ENCODE peak calls at places on chromosomes 1 and 21, in six cellular contexts. Q is H1, G is GM12891, N is K562, C is GM12878, I is HepG2. A is an unnamed sample.

GRCh38 chr1:25123551-25123950 is 108.8 kb downstream of the SYF2 start:
- DNase-seq in Q (no peak), G (no peak), N (no peak), C (no peak), I (no peak), A (no peak)

GRCh38 chr1:210715072-210715471 is 386.4 kb downstream of the HHAT start:
- DNase-seq in Q (no peak), G (no peak), N (no peak), C (no peak), I (no peak), A (no peak)

GRCh38 chr1:110312188-110313121 is 26.7 kb upstream of the RBM15 start:
- DNase-seq in Q (peak), G (peak), N (peak), C (peak), I (peak), A (peak)

GRCh38 chr1:112316254-112316653 is 79.8 kb upstream of the CTTNBP2NL start:
- DNase-seq in Q (no peak), G (no peak), N (no peak), C (no peak), I (no peak), A (no peak)

GRCh38 chr21:39874759-39875158 is 7.5 kb downstream of the PCP4 start:
- DNase-seq in Q (no peak), G (no peak), N (no peak), C (no peak), I (no peak), A (no peak)

GRCh38 chr1:59005491-59006308 is 221.9 kb upstream of the JUN start:
- DNase-seq in Q (no peak), G (no peak), N (no peak), C (no peak), I (no peak), A (no peak)

GRCh38 chr1:232853994-232854532 is 48.8 kb downstream of the MAP10 start:
- DNase-seq in Q (no peak), G (no peak), N (no peak), C (no peak), I (no peak), A (no peak)

GRCh38 chr1:155909894-155910293 is 1.3 kb downstream of the RIT1 start:
- DNase-seq in Q (no peak), G (no peak), N (no peak), C (no peak), I (no peak), A (no peak)

GRCh38 chr1:71918630-71919029 is 363.7 kb downstream of the NEGR1 start:
- DNase-seq in Q (no peak), G (no peak), N (no peak), C (no peak), I (no peak), A (no peak)

GRCh38 chr1:193589597-193590040 is 403.2 kb upstream of the B3GALT2 start:
- DNase-seq in Q (no peak), G (no peak), N (no peak), C (no peak), I (no peak), A (no peak)

GRCh38 chr1:217343907-217344306 is 287.0 kb downstream of the GPATCH2 start:
- DNase-seq in Q (no peak), G (no peak), N (no peak), C (no peak), I (no peak), A (no peak)

GRCh38 chr1:84665703-84666317 is 24.5 kb downstream of the SSX2IP start:
- DNase-seq in Q (no peak), G (no peak), N (no peak), C (no peak), I (no peak), A (no peak)

GRCh38 chr1:94012686-94013330 is 103.6 kb upstream of the GCLM start:
- DNase-seq in Q (no peak), G (no peak), N (no peak), C (no peak), I (no peak), A (no peak)

GRCh38 chr1:207825719-207826556 is 74.1 kb downstream of the CD46 start:
- DNase-seq in Q (no peak), G (peak), N (peak), C (peak), I (peak), A (peak)

GRCh38 chr1:18041685-18042355 is 65.8 kb upstream of the IGSF21 start:
- DNase-seq in Q (no peak), G (no peak), N (no peak), C (no peak), I (no peak), A (no peak)

GRCh38 chr1:168089979-168090337 is 46.8 kb downstream of the GPR161 start:
- DNase-seq in Q (no peak), G (no peak), N (no peak), C (no peak), I (no peak), A (no peak)

GRCh38 chr1:169240449-169241242 is 127.0 kb downstream of the NME7 start:
- DNase-seq in Q (no peak), G (no peak), N (no peak), C (no peak), I (no peak), A (no peak)

GRCh38 chr1:200530551-200531261 is 89.8 kb downstream of the KIF14 start:
- DNase-seq in Q (no peak), G (no peak), N (no peak), C (no peak), I (no peak), A (no peak)

GRCh38 chr1:78091886-78092285 is 46.1 kb downstream of the GIPC2 start:
- DNase-seq in Q (no peak), G (no peak), N (no peak), C (no peak), I (no peak), A (no peak)

GRCh38 chr1:226457307-226457712 is 49.4 kb upstream of the PARP1 start:
- DNase-seq in Q (peak), G (no peak), N (peak), C (no peak), I (no peak), A (no peak)

GRCh38 chr1:6962956-6963915 is 178.0 kb downstream of the CAMTA1 start:
- DNase-seq in Q (peak), G (peak), N (peak), C (peak), I (no peak), A (no peak)

DNA sequence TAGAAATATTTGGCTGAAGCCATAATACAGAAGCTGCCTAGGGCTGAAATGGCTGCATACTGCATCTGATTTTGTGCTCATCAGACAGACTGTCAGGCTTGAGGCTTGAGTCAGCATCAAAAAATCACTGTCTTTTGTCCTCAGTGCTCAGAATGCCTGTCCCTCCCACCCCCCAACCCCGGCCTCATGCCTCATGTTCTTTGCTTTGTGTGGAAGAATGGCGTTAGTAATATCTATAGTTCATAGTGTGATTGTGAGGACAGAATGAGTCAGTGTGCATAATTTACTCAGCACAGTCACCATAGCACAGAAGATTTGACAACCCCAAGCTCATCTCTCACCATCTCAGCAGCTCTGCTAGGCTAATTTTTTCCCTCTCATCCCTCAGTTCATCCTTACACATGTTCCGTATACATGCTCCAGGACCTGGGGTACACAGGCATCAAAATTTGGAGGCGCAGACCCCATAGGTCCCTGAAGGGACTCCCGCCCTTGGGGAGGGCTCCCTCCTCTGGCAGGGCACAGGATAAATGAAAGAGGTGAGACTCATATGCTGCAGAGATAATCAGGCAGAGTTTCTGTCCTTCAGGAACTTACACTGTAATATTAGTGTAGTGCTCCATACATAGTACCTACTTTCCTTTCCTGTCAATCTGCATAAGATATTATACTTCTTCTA is 159.1 kb upstream of the C8B start:
- DNase-seq in Q (no peak), G (no peak), N (no peak), C (no peak), I (no peak), A (no peak)
- TF ChIP-seq TAF1 in Q (no peak), G (no peak), N (no peak), C (no peak), I (no peak), A (no peak)

GRCh38 chr1:54542962-54543539 is 5.0 kb upstream of the ACOT11 start:
- DNase-seq in Q (no peak), G (no peak), N (peak), C (no peak), I (no peak), A (no peak)

GRCh38 chr1:54545916-54546635 is 2.0 kb upstream of the ACOT11 start:
- DNase-seq in Q (no peak), G (no peak), N (no peak), C (no peak), I (no peak), A (no peak)

GRCh38 chr1:54543729-54544496 is 4.1 kb upstream of the ACOT11 start:
- DNase-seq in Q (no peak), G (no peak), N (no peak), C (no peak), I (no peak), A (no peak)

GRCh38 chr1:54540891-54541290 is 7.1 kb upstream of the ACOT11 start:
- DNase-seq in Q (no peak), G (no peak), N (no peak), C (no peak), I (no peak), A (no peak)

DNA sequence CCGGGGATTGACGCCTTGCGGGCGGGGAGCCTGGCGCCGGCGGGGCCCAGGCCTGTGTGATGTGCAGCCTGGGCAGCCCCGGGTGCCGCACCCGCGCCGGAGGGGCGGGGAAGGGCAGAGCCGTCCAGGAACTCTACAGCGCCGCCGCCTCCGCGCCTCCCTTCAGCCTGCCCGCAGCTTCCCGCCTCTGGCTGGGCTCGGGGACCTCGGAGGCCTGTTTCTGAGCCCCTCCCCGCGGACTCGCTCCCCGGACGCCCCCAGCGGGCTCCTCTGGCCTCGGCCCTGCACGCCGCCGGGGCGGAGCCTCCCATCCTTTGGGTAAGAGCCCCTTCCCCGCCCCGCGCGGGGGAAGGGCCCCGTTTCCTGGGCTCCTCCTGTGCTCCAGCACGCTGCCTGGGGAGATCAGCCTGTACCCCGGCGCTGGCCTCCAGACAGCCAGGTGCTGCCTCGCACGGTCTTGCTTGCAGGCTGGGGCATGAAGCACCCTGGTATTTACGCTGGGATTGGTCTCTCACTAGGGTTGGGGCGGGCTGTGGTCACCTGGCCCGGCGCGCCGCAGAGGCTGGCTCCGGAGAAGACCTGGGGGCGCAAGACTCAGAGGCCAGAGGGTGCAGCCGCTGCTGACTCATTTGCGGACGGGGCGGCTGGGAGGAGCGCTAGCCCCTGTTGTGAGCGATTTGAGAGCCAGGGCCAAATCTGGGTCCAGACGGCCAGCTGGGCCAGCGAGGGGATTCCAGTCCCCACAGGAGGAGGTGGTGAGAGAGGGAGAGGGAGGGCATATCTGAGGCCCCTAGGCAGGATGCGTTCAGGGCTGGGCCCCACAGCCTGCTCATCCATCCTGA is 5.7 kb upstream of the ACOT11 start:
- DNase-seq in Q (peak), G (peak), N (peak), C (peak), I (peak), A (no peak)
- TF ChIP-seq POLR2AphosphoS5 in Q (no peak), G (no peak), N (no peak), C (no peak), I (peak), A (no peak)

GRCh38 chr1:150067184-150068182 is at the start of gene VPS45:
- DNase-seq in Q (peak), G (peak), N (peak), C (peak), I (peak), A (peak)
- TF ChIP-seq POLR2A in Q (no peak), G (peak), N (peak), C (peak), I (peak), A (peak)

GRCh38 chr1:161439280-161440232 is 65.7 kb upstream of the FCGR2A start:
- DNase-seq in Q (peak), G (peak), N (peak), C (no peak), I (no peak), A (peak)
- TF ChIP-seq TAF1 in Q (no peak), G (no peak), N (no peak), C (no peak), I (no peak), A (no peak)

GRCh38 chr1:14926818-14927555 is 226.6 kb upstream of the TMEM51 start:
- DNase-seq in Q (no peak), G (no peak), N (no peak), C (no peak), I (peak), A (no peak)

GRCh38 chr1:14925336-14926136 is 228.0 kb upstream of the TMEM51 start:
- DNase-seq in Q (no peak), G (no peak), N (no peak), C (no peak), I (no peak), A (no peak)

GRCh38 chr1:14924012-14924452 is 229.5 kb upstream of the TMEM51 start:
- DNase-seq in Q (no peak), G (peak), N (peak), C (no peak), I (no peak), A (peak)

GRCh38 chr1:14924455-14925325 is 228.9 kb upstream of the TMEM51 start:
- DNase-seq in Q (no peak), G (peak), N (peak), C (no peak), I (no peak), A (peak)

DNA sequence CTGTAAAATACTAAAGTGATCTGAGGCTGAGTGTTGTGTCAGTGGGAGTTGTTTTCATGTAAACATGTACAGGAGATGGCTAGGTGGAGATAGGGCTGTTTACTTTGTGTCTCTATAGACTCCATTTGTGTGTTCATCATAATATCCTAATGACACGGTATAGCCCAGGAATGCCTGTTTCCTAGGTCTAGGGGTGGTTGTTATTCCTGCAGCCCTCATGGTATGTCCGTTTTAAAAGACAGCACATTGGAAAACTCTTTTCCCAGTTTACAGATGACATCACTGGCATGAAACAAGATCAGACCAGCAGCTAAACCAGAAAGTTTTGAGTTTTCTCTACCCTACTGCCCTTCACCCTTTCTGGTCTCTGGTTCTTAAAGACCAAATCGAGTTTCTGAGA is 227.3 kb upstream of the TMEM51 start:
- DNase-seq in Q (no peak), G (no peak), N (no peak), C (no peak), I (no peak), A (no peak)
- TF ChIP-seq POLR2AphosphoS5 in Q (no peak), G (no peak), N (no peak), C (no peak), I (no peak), A (no peak)

DNA sequence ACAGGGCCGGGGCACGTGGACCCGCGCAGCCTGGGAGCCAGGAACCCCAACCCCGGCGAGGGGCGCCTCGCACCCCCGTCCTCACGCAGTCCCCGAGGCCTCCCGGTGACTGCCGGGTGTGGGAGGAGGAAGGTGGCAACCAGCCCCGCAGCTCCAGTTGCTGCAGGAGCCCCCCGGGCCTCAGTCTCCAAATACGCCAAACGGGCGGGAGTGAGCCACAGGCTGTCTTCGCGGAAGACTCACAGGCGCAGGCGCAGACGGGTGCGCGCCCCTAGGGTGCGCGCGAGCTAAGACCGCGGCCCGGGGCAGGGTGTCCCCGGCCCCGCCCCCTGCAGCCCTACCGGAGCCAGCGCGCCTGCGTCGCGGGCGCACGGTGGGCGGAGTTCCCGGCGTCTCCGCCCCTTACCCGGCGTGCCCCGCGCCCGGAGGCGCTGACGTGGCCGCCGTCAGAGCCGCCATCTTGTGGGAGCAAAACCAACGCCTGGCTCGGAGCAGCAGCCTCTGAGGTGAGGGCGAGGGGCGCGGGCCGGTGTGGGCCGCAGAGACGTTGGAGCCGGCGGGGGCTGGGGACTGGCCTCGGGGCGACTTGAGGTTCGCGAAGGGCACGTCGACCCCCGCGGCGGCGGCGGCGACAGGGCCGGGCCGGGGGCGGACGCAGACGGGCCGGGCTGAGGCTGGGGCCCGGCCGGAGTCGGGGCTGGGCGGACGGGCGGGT is at the start of gene ARF1:
- DNase-seq in Q (peak), G (peak), N (peak), C (peak), I (peak), A (peak)
- TF ChIP-seq POLR2A in Q (peak), G (peak), N (peak), C (peak), I (peak), A (peak)

DNA sequence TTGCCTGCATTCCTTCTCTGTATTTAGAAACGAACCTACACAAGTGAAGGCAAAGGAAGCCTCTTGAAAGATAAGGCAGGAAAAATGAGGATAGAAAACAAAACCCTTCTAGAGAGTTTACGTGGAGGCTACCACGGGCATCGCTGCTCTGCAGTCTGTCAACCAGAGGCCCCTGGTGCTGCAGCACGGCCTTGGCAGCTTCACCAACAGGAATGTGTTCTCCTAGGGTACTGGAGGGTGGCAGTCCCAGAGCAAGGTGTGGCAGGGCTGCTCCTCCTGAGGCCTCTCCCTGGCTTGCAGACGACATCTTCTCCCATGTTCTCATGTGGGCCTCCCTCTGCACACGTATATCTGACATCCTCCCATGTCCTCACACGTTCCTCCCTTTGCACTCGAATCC is 57.6 kb upstream of the SAMD11 start:
- DNase-seq in Q (no peak), G (no peak), N (no peak), C (no peak), I (no peak), A (no peak)
- TF ChIP-seq TAF1 in Q (no peak), G (no peak), N (no peak), C (no peak), I (no peak), A (no peak)

DNA sequence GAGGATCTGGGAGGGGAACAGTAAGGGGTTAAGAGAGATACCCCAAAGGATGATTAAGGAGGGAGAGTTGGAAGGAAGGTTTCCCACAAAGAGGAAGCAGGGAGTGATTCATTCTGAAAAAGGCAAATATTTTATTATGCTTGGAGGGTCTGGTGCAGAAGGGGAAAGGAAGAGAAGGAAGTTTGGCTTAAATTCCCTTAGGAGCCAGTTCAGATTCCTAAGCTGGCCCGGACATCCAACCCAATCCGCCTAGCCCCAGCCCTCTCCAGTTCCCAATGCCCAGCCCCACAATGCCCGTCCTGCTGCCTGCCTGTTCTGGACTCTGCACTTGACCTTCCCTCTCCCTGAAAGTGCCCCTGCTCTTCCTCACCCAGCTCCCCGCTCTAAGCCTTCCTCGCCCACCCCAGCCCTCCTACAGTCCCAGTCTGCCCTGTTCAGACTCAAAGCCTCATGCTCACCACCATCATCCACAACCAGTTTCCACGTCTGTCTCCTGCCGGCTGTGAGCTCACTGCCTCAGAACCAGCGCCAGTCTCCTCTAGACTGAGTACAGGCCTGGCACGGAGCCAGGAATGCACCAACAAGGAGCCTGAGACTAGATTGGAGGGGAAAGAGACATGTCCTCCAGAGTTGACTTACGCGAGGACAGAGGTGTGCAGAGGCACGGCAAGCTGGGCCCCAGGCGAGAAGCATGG is 18.9 kb downstream of the CAPN2 start:
- DNase-seq in Q (no peak), G (no peak), N (no peak), C (no peak), I (no peak), A (no peak)
- TF ChIP-seq POLR2AphosphoS5 in Q (no peak), G (no peak), N (no peak), C (no peak), I (no peak), A (no peak)

GRCh38 chr1:28775121-28775942 is 36.6 kb upstream of the OPRD1 start:
- DNase-seq in Q (no peak), G (peak), N (peak), C (no peak), I (no peak), A (peak)
- TF ChIP-seq POLR2A in Q (no peak), G (peak), N (no peak), C (peak), I (no peak), A (no peak)